ENCODE peak calls at places on chromosomes 1 and 21, in seven cellular contexts. One of them, this sample, is unnamed.

GRCh38 chr1:234212764-234213406 is 160.4 kb upstream of the COA6 start:
- DNase-seq in astrocyte of the spinal cord: peak
- DNase-seq in psoas muscle: no peak
- DNase-seq in heart left ventricle: no peak
- DNase-seq in WERI-Rb-1: peak
- DNase-seq in osteoblast: no peak
- DNase-seq in fibroblast of lung: peak
- DNase-seq in this sample: no peak

GRCh38 chr1:3494321-3495308 is 40.1 kb downstream of the ARHGEF16 start:
- DNase-seq in osteoblast: no peak
- DNase-seq in fibroblast of lung: no peak
- DNase-seq in psoas muscle: no peak
- DNase-seq in astrocyte of the spinal cord: no peak
- DNase-seq in heart left ventricle: no peak
- DNase-seq in WERI-Rb-1: no peak
- DNase-seq in this sample: no peak

GRCh38 chr21:41483415-41483814 is 24.5 kb downstream of the TMPRSS2 start:
- DNase-seq in osteoblast: no peak
- DNase-seq in heart left ventricle: no peak
- DNase-seq in WERI-Rb-1: no peak
- DNase-seq in psoas muscle: no peak
- DNase-seq in fibroblast of lung: no peak
- DNase-seq in astrocyte of the spinal cord: no peak
- DNase-seq in this sample: no peak

GRCh38 chr1:180881806-180882509 is 30.7 kb upstream of the KIAA1614 start:
- DNase-seq in heart left ventricle: no peak
- DNase-seq in astrocyte of the spinal cord: peak
- DNase-seq in psoas muscle: no peak
- DNase-seq in fibroblast of lung: peak
- DNase-seq in WERI-Rb-1: no peak
- DNase-seq in osteoblast: no peak
- DNase-seq in this sample: peak

GRCh38 chr1:246517391-246517790 is 10.3 kb upstream of the SMYD3 start:
- DNase-seq in WERI-Rb-1: no peak
- DNase-seq in heart left ventricle: no peak
- DNase-seq in psoas muscle: no peak
- DNase-seq in fibroblast of lung: no peak
- DNase-seq in astrocyte of the spinal cord: no peak
- DNase-seq in osteoblast: no peak
- DNase-seq in this sample: no peak

GRCh38 chr1:199791495-199791894 is 236.0 kb upstream of the NR5A2 start:
- DNase-seq in osteoblast: no peak
- DNase-seq in WERI-Rb-1: no peak
- DNase-seq in heart left ventricle: no peak
- DNase-seq in psoas muscle: no peak
- DNase-seq in fibroblast of lung: no peak
- DNase-seq in astrocyte of the spinal cord: no peak
- DNase-seq in this sample: no peak

GRCh38 chr1:203117611-203118575 is 9.6 kb upstream of the ADORA1 start:
- DNase-seq in astrocyte of the spinal cord: peak
- DNase-seq in WERI-Rb-1: peak
- DNase-seq in psoas muscle: peak
- DNase-seq in fibroblast of lung: peak
- DNase-seq in osteoblast: peak
- DNase-seq in heart left ventricle: peak
- DNase-seq in this sample: no peak

GRCh38 chr1:18155881-18156385 is 48.3 kb downstream of the IGSF21 start:
- DNase-seq in fibroblast of lung: no peak
- DNase-seq in psoas muscle: no peak
- DNase-seq in WERI-Rb-1: no peak
- DNase-seq in heart left ventricle: no peak
- DNase-seq in osteoblast: no peak
- DNase-seq in astrocyte of the spinal cord: no peak
- DNase-seq in this sample: no peak

GRCh38 chr21:15841856-15842564 is 112.2 kb downstream of the USP25 start:
- DNase-seq in WERI-Rb-1: no peak
- DNase-seq in fibroblast of lung: peak
- DNase-seq in osteoblast: no peak
- DNase-seq in heart left ventricle: no peak
- DNase-seq in psoas muscle: no peak
- DNase-seq in astrocyte of the spinal cord: peak
- DNase-seq in this sample: peak

GRCh38 chr1:244012232-244012631 is 38.9 kb upstream of the ZBTB18 start:
- DNase-seq in astrocyte of the spinal cord: peak
- DNase-seq in fibroblast of lung: peak
- DNase-seq in psoas muscle: no peak
- DNase-seq in heart left ventricle: no peak
- DNase-seq in WERI-Rb-1: no peak
- DNase-seq in osteoblast: peak
- DNase-seq in this sample: no peak

GRCh38 chr1:170461762-170462384 is 70.1 kb upstream of the GORAB start:
- DNase-seq in osteoblast: peak
- DNase-seq in WERI-Rb-1: no peak
- DNase-seq in fibroblast of lung: peak
- DNase-seq in astrocyte of the spinal cord: peak
- DNase-seq in psoas muscle: no peak
- DNase-seq in heart left ventricle: peak
- DNase-seq in this sample: peak

GRCh38 chr1:247906504-247907047 is 11.2 kb downstream of the OR2W3 start:
- DNase-seq in osteoblast: peak
- DNase-seq in astrocyte of the spinal cord: peak
- DNase-seq in heart left ventricle: no peak
- DNase-seq in psoas muscle: no peak
- DNase-seq in WERI-Rb-1: no peak
- DNase-seq in fibroblast of lung: peak
- DNase-seq in this sample: no peak

GRCh38 chr1:3744646-3745045 is 7.6 kb upstream of the CCDC27 start:
- DNase-seq in WERI-Rb-1: no peak
- DNase-seq in psoas muscle: peak
- DNase-seq in heart left ventricle: no peak
- DNase-seq in osteoblast: peak
- DNase-seq in fibroblast of lung: no peak
- DNase-seq in astrocyte of the spinal cord: no peak
- DNase-seq in this sample: no peak

GRCh38 chr1:242966892-242967291 is 288.2 kb downstream of the CEP170 start:
- DNase-seq in osteoblast: no peak
- DNase-seq in WERI-Rb-1: no peak
- DNase-seq in astrocyte of the spinal cord: no peak
- DNase-seq in psoas muscle: no peak
- DNase-seq in heart left ventricle: no peak
- DNase-seq in fibroblast of lung: no peak
- DNase-seq in this sample: no peak

GRCh38 chr1:31373897-31374486 is 1.1 kb upstream of the FABP3 start:
- DNase-seq in psoas muscle: no peak
- DNase-seq in heart left ventricle: no peak
- DNase-seq in osteoblast: peak
- DNase-seq in astrocyte of the spinal cord: no peak
- DNase-seq in fibroblast of lung: no peak
- DNase-seq in WERI-Rb-1: no peak
- DNase-seq in this sample: no peak

GRCh38 chr1:240803151-240803550 is 191.2 kb upstream of the GREM2 start:
- DNase-seq in psoas muscle: no peak
- DNase-seq in osteoblast: no peak
- DNase-seq in heart left ventricle: no peak
- DNase-seq in astrocyte of the spinal cord: peak
- DNase-seq in fibroblast of lung: peak
- DNase-seq in WERI-Rb-1: no peak
- DNase-seq in this sample: peak

GRCh38 chr1:178802873-178803272 is 68.0 kb downstream of the ANGPTL1 start:
- DNase-seq in astrocyte of the spinal cord: no peak
- DNase-seq in osteoblast: no peak
- DNase-seq in heart left ventricle: no peak
- DNase-seq in WERI-Rb-1: no peak
- DNase-seq in psoas muscle: no peak
- DNase-seq in fibroblast of lung: no peak
- DNase-seq in this sample: no peak

GRCh38 chr1:154353460-154353904 is 28.2 kb downstream of the ATP8B2 start:
- DNase-seq in psoas muscle: no peak
- DNase-seq in astrocyte of the spinal cord: peak
- DNase-seq in heart left ventricle: no peak
- DNase-seq in fibroblast of lung: peak
- DNase-seq in WERI-Rb-1: no peak
- DNase-seq in osteoblast: no peak
- DNase-seq in this sample: no peak

GRCh38 chr1:220335668-220336067 is 63.4 kb upstream of the RAB3GAP2 start:
- DNase-seq in fibroblast of lung: peak
- DNase-seq in astrocyte of the spinal cord: peak
- DNase-seq in psoas muscle: no peak
- DNase-seq in heart left ventricle: no peak
- DNase-seq in osteoblast: no peak
- DNase-seq in WERI-Rb-1: no peak
- DNase-seq in this sample: no peak

GRCh38 chr1:48495911-48496310 is 23.9 kb upstream of the SPATA6 start:
- DNase-seq in WERI-Rb-1: no peak
- DNase-seq in heart left ventricle: no peak
- DNase-seq in fibroblast of lung: no peak
- DNase-seq in psoas muscle: no peak
- DNase-seq in osteoblast: no peak
- DNase-seq in astrocyte of the spinal cord: no peak
- DNase-seq in this sample: no peak

GRCh38 chr21:21074305-21074704 is 76.1 kb downstream of the NCAM2 start:
- DNase-seq in psoas muscle: no peak
- DNase-seq in astrocyte of the spinal cord: no peak
- DNase-seq in osteoblast: no peak
- DNase-seq in heart left ventricle: no peak
- DNase-seq in fibroblast of lung: no peak
- DNase-seq in WERI-Rb-1: no peak
- DNase-seq in this sample: no peak

GRCh38 chr1:16387201-16388185 is 20.5 kb downstream of the SZRD1 start:
- DNase-seq in heart left ventricle: no peak
- DNase-seq in astrocyte of the spinal cord: peak
- DNase-seq in WERI-Rb-1: no peak
- DNase-seq in fibroblast of lung: peak
- DNase-seq in osteoblast: peak
- DNase-seq in psoas muscle: no peak
- DNase-seq in this sample: no peak

GRCh38 chr1:11981378-11982009 is 1.2 kb downstream of the MFN2 start:
- DNase-seq in WERI-Rb-1: no peak
- DNase-seq in osteoblast: no peak
- DNase-seq in psoas muscle: no peak
- DNase-seq in astrocyte of the spinal cord: no peak
- DNase-seq in fibroblast of lung: no peak
- DNase-seq in heart left ventricle: no peak
- DNase-seq in this sample: no peak

GRCh38 chr1:228371741-228372182 is 34.9 kb downstream of the TRIM11 start:
- DNase-seq in heart left ventricle: no peak
- DNase-seq in psoas muscle: no peak
- DNase-seq in fibroblast of lung: no peak
- DNase-seq in WERI-Rb-1: no peak
- DNase-seq in astrocyte of the spinal cord: no peak
- DNase-seq in osteoblast: peak
- DNase-seq in this sample: no peak

GRCh38 chr1:960371-961131 is at the start of gene KLHL17:
- DNase-seq in fibroblast of lung: peak
- DNase-seq in osteoblast: peak
- DNase-seq in astrocyte of the spinal cord: peak
- DNase-seq in WERI-Rb-1: peak
- DNase-seq in heart left ventricle: peak
- DNase-seq in psoas muscle: peak
- DNase-seq in this sample: no peak

GRCh38 chr1:110477445-110477957 is 26.6 kb downstream of the PROK1 start:
- DNase-seq in heart left ventricle: no peak
- DNase-seq in astrocyte of the spinal cord: no peak
- DNase-seq in WERI-Rb-1: peak
- DNase-seq in fibroblast of lung: no peak
- DNase-seq in osteoblast: peak
- DNase-seq in psoas muscle: no peak
- DNase-seq in this sample: no peak
- TF ChIP-seq CTCF in heart left ventricle: no peak
- TF ChIP-seq CTCF in astrocyte of the spinal cord: peak
- TF ChIP-seq CTCF in WERI-Rb-1: peak
- TF ChIP-seq CTCF in fibroblast of lung: peak
- TF ChIP-seq CTCF in osteoblast: peak
- TF ChIP-seq CTCF in psoas muscle: no peak
- TF ChIP-seq CTCF in this sample: peak

GRCh38 chr1:212945056-212945455 is 5.3 kb upstream of the VASH2 start:
- DNase-seq in astrocyte of the spinal cord: no peak
- DNase-seq in osteoblast: no peak
- DNase-seq in fibroblast of lung: no peak
- DNase-seq in heart left ventricle: no peak
- DNase-seq in psoas muscle: no peak
- DNase-seq in WERI-Rb-1: no peak
- DNase-seq in this sample: no peak
- H3K4me3 ChIP-seq in astrocyte of the spinal cord: no peak
- H3K4me3 ChIP-seq in osteoblast: no peak
- H3K4me3 ChIP-seq in fibroblast of lung: no peak
- H3K4me3 ChIP-seq in heart left ventricle: no peak
- H3K4me3 ChIP-seq in psoas muscle: no peak
- H3K4me3 ChIP-seq in WERI-Rb-1: no peak
- H3K4me3 ChIP-seq in this sample: no peak

GRCh38 chr1:230792691-230793462 is 45.7 kb downstream of the CAPN9 start:
- DNase-seq in fibroblast of lung: no peak
- DNase-seq in osteoblast: no peak
- DNase-seq in psoas muscle: no peak
- DNase-seq in astrocyte of the spinal cord: peak
- DNase-seq in heart left ventricle: no peak
- DNase-seq in WERI-Rb-1: no peak
- DNase-seq in this sample: no peak
- TF ChIP-seq CTCF in fibroblast of lung: peak
- TF ChIP-seq CTCF in osteoblast: no peak
- TF ChIP-seq CTCF in psoas muscle: no peak
- TF ChIP-seq CTCF in astrocyte of the spinal cord: peak
- TF ChIP-seq CTCF in heart left ventricle: no peak
- TF ChIP-seq CTCF in WERI-Rb-1: peak
- TF ChIP-seq CTCF in this sample: no peak

GRCh38 chr1:99005537-99005942 is 879 bp upstream of the PLPPR5 start:
- DNase-seq in heart left ventricle: no peak
- DNase-seq in psoas muscle: no peak
- DNase-seq in WERI-Rb-1: peak
- DNase-seq in astrocyte of the spinal cord: no peak
- DNase-seq in fibroblast of lung: peak
- DNase-seq in osteoblast: peak
- DNase-seq in this sample: no peak

GRCh38 chr1:99007366-99007765 is 2.7 kb upstream of the PLPPR5 start:
- DNase-seq in fibroblast of lung: no peak
- DNase-seq in WERI-Rb-1: no peak
- DNase-seq in heart left ventricle: no peak
- DNase-seq in psoas muscle: no peak
- DNase-seq in astrocyte of the spinal cord: no peak
- DNase-seq in osteoblast: no peak
- DNase-seq in this sample: no peak

GRCh38 chr1:99005142-99005491 is 456 bp upstream of the PLPPR5 start:
- DNase-seq in psoas muscle: no peak
- DNase-seq in heart left ventricle: no peak
- DNase-seq in osteoblast: peak
- DNase-seq in astrocyte of the spinal cord: no peak
- DNase-seq in fibroblast of lung: peak
- DNase-seq in WERI-Rb-1: no peak
- DNase-seq in this sample: no peak

GRCh38 chr1:99004270-99005141 is at the start of gene PLPPR5:
- DNase-seq in WERI-Rb-1: peak
- DNase-seq in psoas muscle: peak
- DNase-seq in osteoblast: peak
- DNase-seq in heart left ventricle: no peak
- DNase-seq in astrocyte of the spinal cord: no peak
- DNase-seq in fibroblast of lung: peak
- DNase-seq in this sample: no peak

DNA sequence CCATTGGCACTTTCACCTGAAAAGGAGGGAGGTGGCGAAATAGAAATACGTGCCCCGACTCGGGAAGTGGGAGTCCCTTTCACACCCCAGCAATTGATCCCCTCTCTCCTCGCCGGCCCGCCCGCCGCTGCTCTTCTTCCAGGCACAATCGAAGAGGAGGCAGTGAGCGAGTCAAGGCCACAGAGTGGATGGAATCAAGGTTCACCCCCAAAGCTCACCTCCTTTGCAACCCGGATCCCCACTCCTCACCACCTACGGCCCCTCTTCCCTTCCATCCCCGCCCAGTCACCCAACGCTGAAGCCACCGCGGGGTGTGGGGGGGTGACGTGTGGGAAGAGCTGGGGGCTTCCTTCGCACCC is 771 bp downstream of the PLPPR5 start:
- DNase-seq in psoas muscle: no peak
- DNase-seq in astrocyte of the spinal cord: no peak
- DNase-seq in heart left ventricle: no peak
- DNase-seq in osteoblast: peak
- DNase-seq in fibroblast of lung: no peak
- DNase-seq in WERI-Rb-1: peak
- DNase-seq in this sample: no peak
- H3K4me3 ChIP-seq in psoas muscle: peak
- H3K4me3 ChIP-seq in astrocyte of the spinal cord: peak
- H3K4me3 ChIP-seq in heart left ventricle: peak
- H3K4me3 ChIP-seq in osteoblast: peak
- H3K4me3 ChIP-seq in fibroblast of lung: no peak
- H3K4me3 ChIP-seq in WERI-Rb-1: no peak
- H3K4me3 ChIP-seq in this sample: no peak

This sample was measured in AG09309.